ENCODE peak calls at places on chromosomes 7 and 10, in four cellular contexts. Z, F, R and K are unnamed samples. For H3K9me3, the result is how much of the 10 kb centered on the place peaks cover.

GRCh38 chr7:104903044-104903443 is 111.0 kb upstream of the KMT2E start:
- DNase-seq in F (no peak), R (no peak), Z (no peak), K (no peak)

GRCh38 chr10:85619832-85620231 is 746.8 kb downstream of the GRID1 start:
- DNase-seq in R (no peak), F (no peak), Z (no peak), K (no peak)

GRCh38 chr10:52755297-52756062 is 17.1 kb downstream of the MBL2 start:
- DNase-seq in R (no peak), F (peak), Z (no peak), K (peak)

GRCh38 chr10:118753331-118753730 is 1.4 kb downstream of the CACUL1 start:
- DNase-seq in F (no peak), R (no peak), Z (no peak), K (no peak)

GRCh38 chr7:152579070-152579469 is 96.9 kb downstream of the XRCC2 start:
- DNase-seq in R (no peak), Z (no peak), F (no peak), K (no peak)

GRCh38 chr10:88374392-88375145 is 208.5 kb downstream of the RNLS start:
- DNase-seq in Z (no peak), F (no peak), R (no peak), K (no peak)

GRCh38 chr7:133275441-133276105 is 22.7 kb downstream of the EXOC4 start:
- DNase-seq in F (no peak), Z (no peak), R (no peak), K (no peak)

GRCh38 chr7:158101821-158102450 is 485.7 kb downstream of the PTPRN2 start:
- DNase-seq in F (no peak), Z (no peak), R (no peak), K (no peak)

GRCh38 chr10:132987671-132988571 is 45.6 kb upstream of the CFAP46 start:
- DNase-seq in R (no peak), F (peak), Z (peak), K (peak)

GRCh38 chr7:1402110-1402790 is 57.0 kb downstream of the MICALL2 start:
- DNase-seq in Z (no peak), F (no peak), R (no peak), K (peak)

GRCh38 chr7:123824754-123825067 is 20.3 kb upstream of the HYAL4 start:
- DNase-seq in Z (no peak), F (peak), R (no peak), K (no peak)

GRCh38 chr7:2445898-2446555 is 30.2 kb downstream of the GRIFIN start:
- DNase-seq in F (no peak), R (no peak), Z (no peak), K (no peak)

GRCh38 chr7:142481548-142481947 is 223.7 kb upstream of the PRSS58 start:
- DNase-seq in F (no peak), R (no peak), Z (no peak), K (no peak)

GRCh38 chr10:79239930-79240713 is 107.1 kb upstream of the PPIF start:
- DNase-seq in Z (no peak), R (no peak), F (peak), K (peak)
- H3K4me3 ChIP-seq in Z (no peak), R (no peak), F (no peak), K (no peak)

GRCh38 chr7:15225981-15226380 is 323.4 kb upstream of the DGKB start:
- DNase-seq in Z (no peak), R (no peak), F (no peak), K (no peak)
- H3K9me3 ChIP-seq in Z (under half), R (under half), F (under half), K (under half)

GRCh38 chr10:124530816-124531215 is 69.2 kb downstream of the LHPP start:
- DNase-seq in Z (no peak), F (no peak), R (no peak), K (no peak)

GRCh38 chr10:124532788-124533187 is 71.2 kb downstream of the LHPP start:
- DNase-seq in F (no peak), R (no peak), Z (no peak), K (no peak)

GRCh38 chr10:124533266-124533665 is 71.6 kb downstream of the LHPP start:
- DNase-seq in F (no peak), Z (no peak), R (no peak), K (no peak)

GRCh38 chr10:124530215-124530665 is 68.6 kb downstream of the LHPP start:
- DNase-seq in F (peak), R (peak), Z (peak), K (peak)

DNA sequence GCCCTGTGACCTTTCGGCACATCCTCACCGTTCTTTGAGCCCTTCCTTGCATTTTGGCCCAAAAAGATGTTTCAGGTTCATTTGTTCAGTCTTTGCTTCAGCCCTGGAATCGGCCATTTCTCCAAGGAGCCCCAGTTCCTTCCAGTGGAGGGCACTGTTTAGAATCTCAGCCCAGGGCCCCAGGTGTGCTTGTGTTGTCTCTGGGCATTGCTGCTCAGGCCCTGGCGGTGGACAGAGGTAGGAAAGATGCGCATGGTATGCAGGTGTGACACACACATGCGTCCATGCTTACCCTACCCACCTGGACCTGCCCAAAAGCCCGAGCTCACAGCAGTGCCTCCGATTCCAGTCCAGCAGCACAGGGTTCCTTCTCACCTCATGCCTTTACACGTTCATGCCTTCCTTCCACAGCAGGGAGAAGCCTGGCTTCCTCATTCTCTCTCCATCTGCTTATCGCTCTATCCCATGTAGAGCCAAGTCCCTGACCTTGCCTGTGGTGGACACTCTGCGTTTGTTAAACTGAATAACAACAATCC is 70.6 kb downstream of the LHPP start:
- DNase-seq in Z (no peak), F (peak), R (no peak), K (no peak)
- TF ChIP-seq CTCF in Z (peak), F (peak), R (no peak), K (no peak)

DNA sequence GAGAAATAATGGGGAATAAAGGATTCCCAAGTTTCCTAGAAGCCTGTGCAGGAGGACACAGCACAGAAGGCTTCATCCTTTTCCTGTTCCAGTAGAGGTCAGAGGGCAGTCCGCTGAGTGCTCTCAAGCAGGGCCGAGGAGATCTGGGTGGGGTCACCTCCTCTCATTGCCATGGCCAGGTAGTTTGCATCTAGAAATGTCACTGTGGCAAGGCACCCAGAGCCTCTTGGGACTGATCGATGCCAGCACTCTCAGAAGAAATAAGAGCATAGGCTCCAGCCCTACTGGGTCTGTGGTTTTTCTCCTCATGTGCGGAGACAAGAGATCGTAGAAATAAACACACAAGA is 7.9 kb downstream of the NUB1 start:
- DNase-seq in F (no peak), R (no peak), Z (no peak), K (no peak)
- H3K4me3 ChIP-seq in F (no peak), R (no peak), Z (peak), K (peak)